ENCODE peak calls at places on chromosomes 13 and 19, in ten cellular contexts. S, F, I, X, E, H, P, U, Q and C are unnamed samples.

GRCh38 chr19:1079566-1080111 is 12.7 kb downstream of the ARHGAP45 start:
- DNase-seq in X (no peak), Q (no peak), H (no peak), U (no peak), E (peak), S (no peak), I (no peak), P (no peak), F (no peak), C (no peak)

GRCh38 chr13:49546559-49546958 is 38.8 kb downstream of the RCBTB1 start:
- DNase-seq in Q (no peak), S (no peak), P (no peak), F (no peak), H (no peak), I (no peak), X (no peak), E (no peak), U (no peak), C (peak)

GRCh38 chr19:5926641-5927438 is 12.8 kb downstream of the CAPS start:
- DNase-seq in I (no peak), E (no peak), U (no peak), X (peak), F (peak), P (no peak), Q (no peak), S (peak), H (no peak), C (no peak)

GRCh38 chr19:40143612-40144011 is 47.6 kb upstream of the MAP3K10 start:
- DNase-seq in X (peak), Q (no peak), F (no peak), I (no peak), S (no peak), P (no peak), U (no peak), H (no peak), E (peak), C (no peak)

GRCh38 chr13:46382224-46382623 is 4.8 kb downstream of the RUBCNL start:
- DNase-seq in X (no peak), E (no peak), U (no peak), S (no peak), F (no peak), I (no peak), Q (no peak), P (no peak), H (no peak), C (no peak)

GRCh38 chr19:29524201-29524911 is 1.4 kb upstream of the VSTM2B start:
- DNase-seq in X (peak), P (peak), H (no peak), Q (no peak), S (no peak), I (no peak), F (no peak), E (no peak), U (peak), C (no peak)

GRCh38 chr13:60019119-60019993 is 144.4 kb downstream of the DIAPH3 start:
- DNase-seq in I (peak), Q (no peak), X (no peak), F (no peak), H (no peak), S (peak), E (no peak), U (no peak), P (no peak), C (no peak)

GRCh38 chr19:16094360-16095070 is 17.2 kb upstream of the RAB8A start:
- DNase-seq in S (peak), F (no peak), X (no peak), U (no peak), I (no peak), E (no peak), H (peak), P (no peak), Q (no peak), C (no peak)